ENCODE peak calls at places on chromosomes 4 and X, in nine cellular contexts. Z is fibroblast of pulmonary artery; K is CD4-positive, alpha-beta T cell; E is activated CD8-positive, alpha-beta T cell treated with anti-CD3 and anti-CD28 coated beads, Interleukin-2, amount 10 ng/mL, durations not matched to agents 7 days and 5 days; I is activated naive CD4-positive, alpha-beta T cell treated with anti-CD3 and anti-CD28 coated beads for 36 hours; T is CD8-positive, alpha-beta T cell; Y is choroid plexus epithelial cell; H is NCI-H345; C is lung. O is an unnamed sample.

GRCh38 chr4:2811830-2812599 is 19.1 kb downstream of the SH3BP2 start:
- DNase-seq in Z (peak), K (peak), E (peak), I (peak), T (peak), Y (peak), H (peak), C (peak), O (peak)

GRCh38 chr4:68132342-68132741 is 2.7 kb upstream of the TMPRSS11F start:
- DNase-seq in Z (no peak), K (no peak), E (no peak), I (no peak), T (no peak), Y (no peak), H (no peak), C (no peak), O (no peak)

GRCh38 chr4:1403177-1403583 is 3.1 kb downstream of the NKX1-1 start:
- DNase-seq in Z (no peak), K (no peak), E (no peak), I (no peak), T (no peak), Y (no peak), H (no peak), C (no peak), O (no peak)

GRCh38 chr4:81676552-81676951 is 204.8 kb upstream of the RASGEF1B start:
- DNase-seq in Z (no peak), K (no peak), E (no peak), I (no peak), T (no peak), Y (no peak), H (no peak), C (no peak), O (no peak)

GRCh38 chr4:86004030-86004429 is 355.8 kb downstream of the MAPK10 start:
- DNase-seq in Z (no peak), K (no peak), E (no peak), I (no peak), T (no peak), Y (no peak), H (no peak), C (no peak), O (no peak)

GRCh38 chr4:109078724-109079123 is 223.7 kb downstream of the COL25A1 start:
- DNase-seq in Z (peak), K (no peak), E (no peak), I (no peak), T (no peak), Y (peak), H (no peak), C (no peak), O (no peak)

GRCh38 chr4:2318885-2319284 is 57.0 kb upstream of the MXD4 start:
- DNase-seq in Z (no peak), K (no peak), E (no peak), I (no peak), T (no peak), Y (no peak), H (no peak), C (no peak), O (no peak)

GRCh38 chr4:3234171-3235029 is 14.6 kb upstream of the MSANTD1 start:
- DNase-seq in Z (no peak), K (no peak), E (no peak), I (no peak), T (no peak), Y (no peak), H (no peak), C (no peak), O (no peak)

GRCh38 chr4:189804884-189805283 is 135.8 kb upstream of the FRG1 start:
- DNase-seq in Z (no peak), K (no peak), E (no peak), I (no peak), T (no peak), Y (no peak), H (no peak), C (no peak), O (no peak)

GRCh38 chrX:107117993-107118321 is 665 bp downstream of the RBM41 start:
- DNase-seq in Z (no peak), K (no peak), E (no peak), I (no peak), T (no peak), Y (peak), H (no peak), C (no peak), O (no peak)

GRCh38 chr4:168619266-168619631 is 122.4 kb downstream of the PALLD start:
- DNase-seq in Z (no peak), K (no peak), E (no peak), I (no peak), T (no peak), Y (no peak), H (no peak), C (no peak), O (no peak)

GRCh38 chr4:152780267-152780811 is 585 bp downstream of the ARFIP1 start:
- DNase-seq in Z (peak), K (no peak), E (no peak), I (no peak), T (no peak), Y (peak), H (no peak), C (no peak), O (no peak)

GRCh38 chrX:70762285-70762684 is 146.2 kb downstream of the TEX11 start:
- DNase-seq in Z (no peak), K (no peak), E (no peak), I (no peak), T (no peak), Y (no peak), H (no peak), C (no peak), O (no peak)

GRCh38 chr4:178273168-178273567 is 830.9 kb upstream of the AGA start:
- DNase-seq in Z (no peak), K (no peak), E (no peak), I (no peak), T (no peak), Y (no peak), H (no peak), C (no peak), O (no peak)

GRCh38 chr4:8646296-8647093 is 53.9 kb downstream of the CPZ start:
- DNase-seq in Z (no peak), K (no peak), E (peak), I (no peak), T (no peak), Y (no peak), H (no peak), C (no peak), O (peak)

GRCh38 chr4:74158561-74159396 is 861 bp downstream of the MTHFD2L start:
- DNase-seq in Z (peak), K (no peak), E (no peak), I (no peak), T (no peak), Y (peak), H (no peak), C (no peak), O (no peak)

GRCh38 chr4:185265942-185266341 is 56.5 kb downstream of the SNX25 start:
- DNase-seq in Z (no peak), K (no peak), E (no peak), I (no peak), T (no peak), Y (peak), H (no peak), C (no peak), O (no peak)

GRCh38 chr4:5955856-5956255 is 62.4 kb downstream of the C4orf50 start:
- DNase-seq in Z (no peak), K (no peak), E (no peak), I (no peak), T (no peak), Y (no peak), H (no peak), C (no peak), O (no peak)

GRCh38 chr4:165368567-165368966 is 10.2 kb upstream of the CPE start:
- DNase-seq in Z (no peak), K (no peak), E (no peak), I (no peak), T (no peak), Y (no peak), H (peak), C (no peak), O (no peak)

GRCh38 chrX:80237072-80237471 is 183.2 kb upstream of the TENT5D start:
- DNase-seq in Z (no peak), K (no peak), E (no peak), I (no peak), T (no peak), Y (no peak), H (no peak), C (no peak), O (no peak)

GRCh38 chr4:153174821-153175567 is 29.2 kb upstream of the TRIM2 start:
- DNase-seq in Z (no peak), K (no peak), E (no peak), I (no peak), T (no peak), Y (no peak), H (no peak), C (no peak), O (no peak)

GRCh38 chr4:28879900-28880299 is 1840.3 kb upstream of the PCDH7 start:
- DNase-seq in Z (no peak), K (no peak), E (no peak), I (no peak), T (no peak), Y (no peak), H (no peak), C (no peak), O (no peak)

GRCh38 chr4:158042591-158043030 is 130.2 kb downstream of the GASK1B start:
- DNase-seq in Z (peak), K (no peak), E (no peak), I (no peak), T (no peak), Y (peak), H (no peak), C (no peak), O (no peak)

GRCh38 chr4:5710962-5711478 is at the start of gene EVC:
- DNase-seq in Z (peak), K (no peak), E (no peak), I (no peak), T (no peak), Y (peak), H (no peak), C (peak), O (peak)

GRCh38 chrX:63613531-63614028 is 171.4 kb downstream of the ARHGEF9 start:
- DNase-seq in Z (no peak), K (no peak), E (no peak), I (no peak), T (no peak), Y (no peak), H (no peak), C (no peak), O (no peak)

GRCh38 chr4:70670332-70671014 is 4.2 kb upstream of the JCHAIN start:
- DNase-seq in Z (no peak), K (no peak), E (no peak), I (no peak), T (no peak), Y (no peak), H (no peak), C (no peak), O (no peak)